ENCODE peak calls at places on chromosomes 13 and 19, in five cellular contexts. U is uterus, Z is IMR-90, H is testis, B is transverse colon. C is an unnamed sample.

GRCh38 chr19:45175663-45176345 is 2.2 kb downstream of the TRAPPC6A start:
- DNase-seq in H (no peak), Z (no peak), B (no peak), U (no peak), C (no peak)

GRCh38 chr13:98397221-98397620 is 179.7 kb downstream of the STK24 start:
- DNase-seq in Z (peak; percentile 40), B (no peak), H (no peak), U (no peak), C (no peak)

GRCh38 chr13:71877280-71877653 is 10.3 kb upstream of the DACH1 start:
- DNase-seq in Z (no peak), H (no peak), B (no peak), U (no peak), C (no peak)

GRCh38 chr13:105048685-105049084 is 1486.8 kb downstream of the EFNB2 start:
- DNase-seq in U (no peak), H (no peak), Z (no peak), B (no peak), C (no peak)

GRCh38 chr13:46369506-46370268 is 17.4 kb downstream of the RUBCNL start:
- DNase-seq in Z (peak; percentile 68), B (no peak), U (no peak), H (no peak), C (no peak)

GRCh38 chr19:33388817-33389573 is 15.5 kb downstream of the CEBPG start:
- DNase-seq in B (no peak), Z (no peak), U (peak; percentile 24), H (no peak), C (peak; percentile 86)

GRCh38 chr19:3721131-3721899 is 13.1 kb downstream of the TJP3 start:
- DNase-seq in B (peak; percentile 97), H (peak; percentile 88), Z (peak; percentile 75), U (peak; percentile 56), C (peak; percentile 89)

GRCh38 chr19:50779504-50780457 is 9.5 kb downstream of the GPR32 start:
- DNase-seq in B (no peak), U (no peak), H (no peak), Z (no peak), C (no peak)

GRCh38 chr19:15318241-15318691 is 14.1 kb downstream of the BRD4 start:
- DNase-seq in H (no peak), B (no peak), Z (peak; percentile 42), U (no peak), C (peak; percentile 56)

GRCh38 chr19:56314018-56314583 is 538 bp downstream of the ZSCAN5A start:
- DNase-seq in Z (peak; percentile 22), U (no peak), B (no peak), H (no peak), C (no peak)

GRCh38 chr13:68509734-68510621 is 1279.8 kb upstream of the PCDH9 start:
- DNase-seq in B (no peak), U (no peak), Z (no peak), H (no peak), C (no peak)

GRCh38 chr19:4267101-4267900 is 11.8 kb upstream of the SHD start:
- DNase-seq in Z (peak; percentile 37), U (peak; percentile 51), H (peak; percentile 74), B (peak; percentile 68), C (peak; percentile 83)

GRCh38 chr19:15758379-15758778 is 20.6 kb downstream of the OR10H3 start:
- DNase-seq in U (no peak), H (no peak), Z (no peak), B (no peak), C (no peak)

GRCh38 chr13:19805765-19806164 is 23.0 kb upstream of the PSPC1 start:
- DNase-seq in U (no peak), H (no peak), Z (no peak), B (no peak), C (no peak)

GRCh38 chr13:65911546-65912193 is 1318.5 kb downstream of the PCDH9 start:
- DNase-seq in H (no peak), U (no peak), Z (no peak), B (no peak), C (no peak)

GRCh38 chr13:113798200-113798811 is 39.3 kb downstream of the TMEM255B start:
- DNase-seq in B (no peak), U (no peak), H (no peak), Z (no peak), C (no peak)

GRCh38 chr19:7737215-7737614 is 5.3 kb upstream of the CLEC4G start:
- DNase-seq in Z (no peak), H (no peak), U (no peak), B (no peak), C (no peak)

GRCh38 chr19:7734220-7735203 is 2.6 kb upstream of the CLEC4G start:
- DNase-seq in B (no peak), H (no peak), Z (no peak), U (no peak), C (peak; percentile 47)

GRCh38 chr19:7733376-7733775 is 1.5 kb upstream of the CLEC4G start:
- DNase-seq in B (no peak), U (no peak), Z (no peak), H (no peak), C (no peak)

GRCh38 chr19:7738023-7738422 is 6.1 kb upstream of the CLEC4G start:
- DNase-seq in B (no peak), Z (no peak), U (no peak), H (no peak), C (no peak)

GRCh38 chr19:7736148-7736547 is 4.2 kb upstream of the CLEC4G start:
- DNase-seq in U (no peak), B (no peak), Z (no peak), H (no peak), C (no peak)
- H3K27me3 ChIP-seq in U (no peaks in the 10 kb centered on the region), B (peaks cover 15% of the 10 kb centered on the region), Z (peaks cover 25% of the 10 kb centered on the region), H (no peaks in the 10 kb centered on the region), C (no peaks in the 10 kb centered on the region)

DNA sequence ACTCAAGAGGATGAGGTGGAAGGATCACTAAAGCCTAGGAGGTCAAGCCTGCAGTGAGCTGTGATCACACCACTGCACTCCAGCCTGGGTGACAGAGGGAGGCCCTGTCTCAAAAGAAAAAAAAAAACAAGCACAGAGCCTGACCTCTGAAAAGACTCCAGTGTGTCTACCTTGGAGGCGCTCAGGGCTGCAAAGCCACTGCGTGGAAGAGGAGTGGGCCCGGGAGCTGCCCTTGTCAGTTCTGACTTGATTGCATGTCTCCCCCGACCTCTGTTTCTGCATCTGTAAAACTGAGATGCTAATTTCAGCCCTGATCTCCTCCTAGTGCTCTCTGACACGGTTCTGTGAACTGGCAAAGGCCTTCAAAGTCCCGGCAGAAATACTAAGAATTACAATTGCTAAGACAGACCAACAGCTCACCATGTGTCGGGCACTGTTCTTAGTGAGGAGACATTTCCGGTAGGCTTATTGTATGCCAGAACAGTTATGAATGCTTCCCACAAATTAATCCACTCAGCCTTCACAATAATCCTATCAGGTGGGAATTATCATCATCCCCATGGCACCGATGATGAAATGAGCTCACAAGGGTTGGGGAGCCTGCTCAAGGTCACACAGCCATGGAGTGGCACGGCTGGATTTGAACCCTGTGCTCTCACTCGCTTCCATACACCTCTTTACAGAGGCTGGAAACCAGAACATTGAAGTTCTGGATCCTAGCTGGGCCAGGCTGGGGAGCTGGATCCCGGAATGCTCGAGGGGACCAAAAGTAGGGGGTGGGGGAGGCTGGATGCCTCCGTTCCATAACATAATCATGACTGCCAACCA is 3.5 kb downstream of the AKT2 start:
- DNase-seq in B (no peak), H (no peak), Z (no peak), U (no peak), C (no peak)
- H3K27ac ChIP-seq in B (peak overlapping the region; percentile 83), H (no peak overlapping the region), Z (no peak overlapping the region), U (no peak overlapping the region), C (no peak overlapping the region)

DNA sequence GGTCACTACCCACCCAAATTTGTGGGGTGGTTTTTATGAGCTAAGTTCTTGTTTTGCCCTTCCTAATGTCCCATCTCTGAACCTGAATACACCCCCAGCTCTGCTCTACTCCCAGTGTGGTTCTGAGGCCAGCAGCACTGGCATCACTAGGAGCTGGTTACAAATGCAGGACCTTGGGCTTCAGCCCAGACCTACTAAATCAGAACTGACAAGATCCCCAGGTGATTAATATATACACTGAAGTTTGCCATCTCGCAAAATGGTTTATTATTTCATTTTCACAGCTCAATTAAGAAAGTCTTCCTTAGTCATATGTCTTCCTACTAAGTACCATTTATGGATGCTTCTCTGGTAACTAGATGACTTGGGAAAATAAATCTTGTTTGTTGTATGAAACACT is 67.8 kb downstream of the FOXO1 start:
- DNase-seq in H (peak; percentile 43), U (peak; percentile 83), B (no peak), Z (no peak), C (no peak)
- TF ChIP-seq POLR2A in H (no peak), U (no peak), B (no peak), Z (no peak), C (no peak)

GRCh38 chr19:49061445-49061844 is 3.2 kb downstream of the NTF4 start:
- DNase-seq in U (no peak), H (no peak), Z (no peak), B (no peak), C (no peak)
- H3K27me3 ChIP-seq in U (no peaks in the 10 kb centered on the region), H (no peaks in the 10 kb centered on the region), Z (peaks cover 32% of the 10 kb centered on the region), B (peaks cover 99% of the 10 kb centered on the region), C (peaks cover 32% of the 10 kb centered on the region)

DNA sequence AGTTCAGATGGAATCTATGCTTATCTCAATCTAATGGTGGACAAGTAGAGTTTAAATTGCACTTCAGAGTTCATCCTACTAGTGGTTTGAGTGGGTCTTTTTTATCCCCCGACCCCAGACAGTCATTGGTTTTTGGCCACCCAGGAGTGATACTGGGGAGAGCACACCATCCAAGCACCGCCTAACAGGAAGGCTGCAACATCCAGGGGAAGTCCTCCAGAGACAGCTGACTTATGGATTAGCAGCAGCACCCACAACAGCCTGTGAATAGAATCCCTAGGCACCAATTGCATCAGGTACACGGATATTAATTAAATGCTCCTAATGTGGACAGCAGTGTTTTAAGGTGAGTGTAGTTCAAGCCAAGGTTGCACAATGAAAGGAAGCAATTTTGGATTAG is 236.7 kb downstream of the NHLRC3 start:
- DNase-seq in H (no peak), U (no peak), Z (no peak), B (no peak), C (no peak)
- H3K27ac ChIP-seq in H (no peak overlapping the region), U (no peak overlapping the region), Z (no peak overlapping the region), B (no peak overlapping the region), C (no peak overlapping the region)

GRCh38 chr19:13398182-13398581 is 108.1 kb downstream of the CACNA1A start:
- DNase-seq in U (no peak), H (no peak), B (no peak), Z (no peak), C (no peak)
- TF ChIP-seq POLR2A in U (no peak), H (no peak), B (no peak), Z (no peak), C (no peak)